ENCODE peak calls at places on chromosomes 3 and 15, in five cellular contexts. F is endothelial cell, I is stomach, V is ascending aorta, W is gastrocnemius medialis. Q is an unnamed sample.

GRCh38 chr15:23648920-23649515 is 1.4 kb upstream of the MAGEL2 start:
- DNase-seq in F (peak), I (peak), W (no peak), V (no peak), Q (no peak)

GRCh38 chr15:71800835-71801745 is 9.3 kb upstream of the NR2E3 start:
- DNase-seq in V (no peak), W (no peak), F (peak), I (peak), Q (no peak)

GRCh38 chr3:133447751-133448477 is 48.1 kb downstream of the BFSP2 start:
- DNase-seq in F (no peak), W (no peak), V (no peak), I (no peak), Q (no peak)

GRCh38 chr3:9902372-9903237 is at the start of gene IL17RE:
- DNase-seq in W (no peak), I (peak), F (no peak), V (peak), Q (no peak)

GRCh38 chr3:16477501-16477900 is 36.0 kb downstream of the RFTN1 start:
- DNase-seq in F (no peak), V (no peak), I (no peak), W (no peak), Q (no peak)

GRCh38 chr3:14962762-14963161 is 15.4 kb downstream of the NR2C2 start:
- DNase-seq in F (no peak), W (no peak), I (no peak), V (no peak), Q (no peak)

GRCh38 chr3:152257246-152258074 is 11.3 kb upstream of the MBNL1 start:
- DNase-seq in I (no peak), V (no peak), W (no peak), F (no peak), Q (no peak)

GRCh38 chr3:26623409-26624208 is 1.0 kb downstream of the LRRC3B start:
- DNase-seq in W (no peak), F (peak), I (no peak), V (no peak), Q (no peak)

GRCh38 chr3:123871946-123872345 is 12.2 kb downstream of the MYLK start:
- DNase-seq in V (no peak), I (no peak), W (no peak), F (no peak), Q (no peak)

GRCh38 chr3:48661501-48662139 is 1.1 kb downstream of the CELSR3 start:
- DNase-seq in F (peak), V (peak), I (peak), W (peak), Q (peak)

GRCh38 chr15:71559616-71560015 is 250.7 kb upstream of the NR2E3 start:
- DNase-seq in I (no peak), W (no peak), F (no peak), V (no peak), Q (no peak)

GRCh38 chr3:134378384-134378783 is 4.1 kb upstream of the AMOTL2 start:
- DNase-seq in W (no peak), I (no peak), F (no peak), V (peak), Q (peak)

GRCh38 chr3:132399054-132399929 is 18.0 kb upstream of the DNAJC13 start:
- DNase-seq in F (peak), V (no peak), I (no peak), W (no peak), Q (no peak)

GRCh38 chr3:13173186-13173585 is 100.0 kb upstream of the IQSEC1 start:
- DNase-seq in V (no peak), W (no peak), F (no peak), I (no peak), Q (no peak)

GRCh38 chr15:47506543-47507090 is 210.7 kb upstream of the SEMA6D start:
- DNase-seq in W (no peak), F (no peak), I (no peak), V (no peak), Q (no peak)

GRCh38 chr15:78149805-78150751 is 916 bp downstream of the IDH3A start:
- DNase-seq in F (no peak), W (no peak), V (no peak), I (no peak), Q (no peak)

GRCh38 chr3:183129243-183129642 is 29.9 kb upstream of the MCCC1 start:
- DNase-seq in V (no peak), W (no peak), F (no peak), I (no peak), Q (no peak)

GRCh38 chr3:142944346-142944745 is 19.1 kb downstream of the PAQR9 start:
- DNase-seq in F (no peak), I (no peak), W (no peak), V (no peak), Q (no peak)

GRCh38 chr3:122397136-122397645 is 13.2 kb downstream of the FAM162A start:
- DNase-seq in I (no peak), V (no peak), W (no peak), F (no peak), Q (no peak)

GRCh38 chr3:52851348-52851747 is 16.5 kb upstream of the MUSTN1 start:
- DNase-seq in V (no peak), I (no peak), W (no peak), F (peak), Q (no peak)

GRCh38 chr3:74824366-74824765 is 209.9 kb upstream of the CNTN3 start:
- DNase-seq in I (no peak), F (no peak), V (no peak), W (no peak), Q (no peak)

GRCh38 chr15:95277266-95277665 is 1045.9 kb downstream of the MCTP2 start:
- DNase-seq in W (no peak), I (no peak), V (no peak), F (no peak), Q (no peak)

GRCh38 chr15:81155375-81156218 is 21.5 kb downstream of the CFAP161 start:
- DNase-seq in I (peak), F (no peak), W (peak), V (peak), Q (no peak)

GRCh38 chr3:52106951-52107611 is 47.1 kb downstream of the POC1A start:
- DNase-seq in F (no peak), V (no peak), W (no peak), I (no peak), Q (no peak)

GRCh38 chr3:166526878-166527277 is 689.7 kb upstream of the BCHE start:
- DNase-seq in W (no peak), V (no peak), I (no peak), F (no peak), Q (no peak)

GRCh38 chr3:49724586-49724985 is 835 bp upstream of the GMPPB start:
- DNase-seq in I (no peak), V (no peak), F (no peak), W (no peak), Q (no peak)

GRCh38 chr3:9316881-9317341 is 45.9 kb upstream of the THUMPD3 start:
- DNase-seq in W (no peak), I (no peak), V (no peak), F (peak), Q (no peak)

GRCh38 chr15:41546846-41547786 is 3.1 kb upstream of the RPAP1 start:
- DNase-seq in W (no peak), I (no peak), V (no peak), F (no peak), Q (no peak)

GRCh38 chr3:141126661-141127343 is 75.7 kb downstream of the SPSB4 start:
- DNase-seq in W (no peak), I (no peak), V (no peak), F (no peak), Q (no peak)

GRCh38 chr15:69537085-69537484 is 84.5 kb downstream of the RPLP1 start:
- DNase-seq in W (no peak), F (no peak), I (no peak), V (no peak), Q (no peak)

GRCh38 chr3:184230603-184231528 is 1.5 kb downstream of the VWA5B2 start:
- DNase-seq in I (peak), W (no peak), F (no peak), V (no peak), Q (no peak)

GRCh38 chr3:184230081-184230602 is 757 bp downstream of the VWA5B2 start:
- DNase-seq in I (peak), F (no peak), W (no peak), V (no peak), Q (no peak)

GRCh38 chr3:184227481-184227935 is 1.9 kb upstream of the VWA5B2 start:
- DNase-seq in I (peak), W (no peak), V (no peak), F (peak), Q (no peak)

GRCh38 chr3:184228376-184229137 is 828 bp upstream of the VWA5B2 start:
- DNase-seq in I (no peak), W (no peak), V (no peak), F (no peak), Q (no peak)

DNA sequence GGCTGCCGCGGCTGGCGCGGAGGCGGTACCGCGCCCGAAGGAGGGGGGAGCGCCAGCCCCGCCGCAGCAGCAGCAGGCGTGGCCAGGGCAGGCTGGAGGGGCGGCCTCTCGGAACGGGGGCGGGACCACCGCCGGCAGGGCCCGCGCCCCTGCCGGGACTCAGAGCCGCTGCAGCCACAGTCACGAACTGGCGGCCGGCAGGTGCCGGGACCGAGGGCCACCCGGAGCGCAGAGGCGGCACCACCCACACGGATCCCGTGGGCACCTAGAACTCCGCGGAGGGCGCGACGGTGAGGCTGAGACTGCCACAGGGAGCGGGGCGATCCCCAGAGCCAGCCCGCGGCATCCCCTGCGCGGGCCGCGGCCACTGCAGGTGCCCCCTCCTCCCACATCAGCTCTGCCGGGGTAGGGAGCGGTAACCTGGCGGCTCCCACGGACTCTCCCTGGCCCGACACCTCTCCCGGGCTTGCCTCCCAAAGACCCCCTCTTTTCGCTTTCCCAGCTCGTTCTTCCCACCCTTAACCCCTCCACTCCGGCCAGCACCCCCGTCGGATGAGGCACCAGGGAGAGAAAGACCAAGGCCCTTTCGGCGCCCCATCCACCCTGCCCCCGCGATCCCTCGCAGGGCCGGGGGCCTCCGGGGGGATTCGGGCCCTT is at the start of gene VWA5B2:
- DNase-seq in F (peak), W (no peak), I (peak), V (no peak), Q (no peak)
- TF ChIP-seq CTCF in F (peak), W (peak), I (no peak), V (peak), Q (no peak)

GRCh38 chr3:185824467-185825378 is at the start of gene IGF2BP2:
- DNase-seq in W (no peak), F (peak), V (peak), I (peak), Q (peak)
- TF ChIP-seq CTCF in W (no peak), F (no peak), V (no peak), I (no peak), Q (no peak)

GRCh38 chr15:57685316-57685715 is 21.2 kb upstream of the POLR2M start:
- DNase-seq in W (no peak), V (no peak), F (no peak), I (no peak), Q (no peak)

GRCh38 chr15:57686657-57687056 is 19.9 kb upstream of the POLR2M start:
- DNase-seq in W (no peak), V (peak), I (no peak), F (no peak), Q (no peak)

GRCh38 chr15:57685719-57686118 is 20.8 kb upstream of the POLR2M start:
- DNase-seq in W (no peak), V (no peak), I (no peak), F (no peak), Q (no peak)

GRCh38 chr15:57683481-57683880 is 23.0 kb upstream of the POLR2M start:
- DNase-seq in F (no peak), I (no peak), W (no peak), V (no peak), Q (no peak)

GRCh38 chr15:57684491-57685184 is 21.9 kb upstream of the POLR2M start:
- DNase-seq in W (no peak), F (no peak), V (no peak), I (peak), Q (no peak)
- TF ChIP-seq CTCF in W (no peak), F (no peak), V (no peak), I (no peak), Q (no peak)

DNA sequence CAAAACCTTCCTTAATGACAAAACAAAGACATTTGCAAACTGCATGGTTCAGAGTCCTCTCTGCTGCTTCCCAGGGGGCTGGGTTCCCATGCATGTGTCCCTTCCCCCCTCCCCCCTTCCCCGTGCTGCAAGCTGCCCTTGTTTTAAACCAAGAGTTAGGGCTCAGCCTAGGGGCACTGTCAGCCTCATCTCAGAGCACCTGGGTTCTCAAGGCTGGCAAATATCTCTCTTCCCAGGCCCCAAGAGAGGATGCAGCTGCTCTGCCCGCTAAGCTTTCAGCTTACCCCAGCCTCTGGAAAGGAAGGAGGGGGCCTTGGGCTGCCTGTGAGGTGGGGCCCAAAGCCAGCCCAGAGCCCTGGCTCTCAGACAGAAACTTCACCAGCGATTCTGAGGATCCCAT is 67.5 kb upstream of the WNT5A start:
- DNase-seq in W (no peak), I (no peak), V (no peak), F (no peak), Q (no peak)
- TF ChIP-seq CTCF in W (no peak), I (no peak), V (no peak), F (no peak), Q (no peak)

GRCh38 chr3:57646723-57647122 is 46.2 kb downstream of the DENND6A start:
- DNase-seq in V (no peak), I (no peak), F (no peak), W (no peak), Q (no peak)
- TF ChIP-seq CTCF in V (peak), I (no peak), F (no peak), W (no peak), Q (no peak)

DNA sequence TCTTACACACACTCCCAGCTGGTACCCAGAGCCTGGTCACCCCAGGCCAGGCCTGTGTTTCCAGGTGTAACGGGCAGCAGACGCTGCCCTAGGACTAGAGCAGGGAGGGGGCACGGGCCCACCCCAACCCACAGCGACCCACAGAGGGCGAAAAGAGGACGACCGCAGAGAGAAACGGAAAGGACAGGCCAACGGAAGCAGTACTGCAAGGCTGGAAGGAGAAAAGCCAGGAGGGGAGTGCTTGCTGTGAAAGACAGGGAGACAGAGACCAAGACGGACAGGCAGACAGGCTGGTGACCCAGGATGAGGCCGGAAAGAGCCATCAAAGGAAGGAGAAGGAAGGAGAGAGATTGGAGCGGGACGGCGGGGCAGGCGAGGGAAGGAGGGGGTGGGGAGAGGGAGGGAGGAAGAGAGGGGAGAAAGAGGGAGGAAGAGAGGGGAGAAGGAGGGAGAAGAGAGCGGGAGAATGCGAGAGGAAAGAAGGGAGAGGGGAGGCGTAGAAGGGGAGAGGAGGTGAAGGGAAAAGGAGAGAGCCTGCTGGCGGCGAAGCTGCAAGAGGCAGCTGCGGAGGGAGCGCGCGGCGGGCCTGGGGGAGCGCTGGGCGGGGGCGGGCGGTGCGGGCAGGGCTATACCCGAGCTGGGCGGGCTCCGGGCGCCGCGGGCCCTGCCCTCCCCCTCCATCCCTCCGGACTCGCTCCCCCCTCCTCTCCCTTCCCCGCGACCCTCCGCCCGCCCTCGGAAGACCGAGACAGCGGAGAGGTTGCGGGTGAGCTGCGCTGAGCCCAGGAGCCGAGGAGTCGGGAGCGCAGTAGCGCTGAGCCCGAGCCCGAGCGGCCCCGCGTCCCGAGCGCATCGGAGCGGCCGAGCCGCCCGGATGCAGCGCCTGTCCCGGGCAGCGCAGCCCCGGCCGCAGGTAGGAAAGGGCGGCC is at the start of gene SLC6A1:
- DNase-seq in W (no peak), I (no peak), V (no peak), F (peak), Q (no peak)
- TF ChIP-seq CTCF in W (no peak), I (no peak), V (no peak), F (no peak), Q (no peak)

DNA sequence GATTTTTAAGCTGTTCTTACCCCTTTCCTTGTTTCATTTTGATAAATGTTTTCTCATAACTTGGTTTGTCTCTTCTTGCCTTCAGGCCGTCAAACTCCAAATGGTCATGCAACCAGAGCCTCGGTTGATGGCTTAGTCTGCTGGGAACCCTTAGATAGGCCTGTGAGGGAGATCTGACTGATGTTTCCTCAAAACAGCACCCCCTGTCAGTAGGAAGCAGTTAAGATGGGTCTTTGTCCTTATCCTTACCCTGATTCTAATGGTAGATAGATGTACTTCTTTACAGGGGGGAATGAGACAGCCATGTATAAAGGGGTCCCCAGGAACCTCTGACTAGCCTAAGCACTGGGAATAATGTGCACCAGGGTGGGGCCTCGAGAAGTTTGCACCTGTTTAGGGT is 16.3 kb upstream of the OR5H1 start:
- DNase-seq in F (no peak), V (no peak), W (no peak), I (no peak), Q (no peak)
- TF ChIP-seq CTCF in F (no peak), V (no peak), W (no peak), I (no peak), Q (no peak)

GRCh38 chr3:147391726-147392082 is 14.6 kb downstream of the ZIC4 start:
- DNase-seq in F (no peak), I (no peak), V (no peak), W (no peak), Q (no peak)

GRCh38 chr3:147394168-147394941 is 12.0 kb downstream of the ZIC4 start:
- DNase-seq in W (no peak), I (no peak), V (no peak), F (no peak), Q (no peak)

GRCh38 chr3:147393261-147393964 is 12.9 kb downstream of the ZIC4 start:
- DNase-seq in V (no peak), I (no peak), W (peak), F (peak), Q (no peak)

GRCh38 chr3:147390589-147391569 is 15.5 kb downstream of the ZIC4 start:
- DNase-seq in I (no peak), V (no peak), W (no peak), F (no peak), Q (no peak)

GRCh38 chr3:147392083-147392916 is 14.0 kb downstream of the ZIC4 start:
- DNase-seq in V (no peak), F (peak), I (no peak), W (peak), Q (no peak)
- TF ChIP-seq CTCF in V (no peak), F (no peak), I (no peak), W (peak), Q (no peak)

GRCh38 chr15:57298843-57299550 is 77.3 kb upstream of the CGNL1 start:
- DNase-seq in F (no peak), W (no peak), V (peak), I (no peak), Q (no peak)

GRCh38 chr15:57301307-57301706 is 75.0 kb upstream of the CGNL1 start:
- DNase-seq in V (peak), F (no peak), I (no peak), W (no peak), Q (no peak)

GRCh38 chr15:57305009-57305408 is 71.3 kb upstream of the CGNL1 start:
- DNase-seq in V (peak), I (no peak), F (no peak), W (no peak), Q (no peak)

GRCh38 chr15:57306305-57306943 is 69.9 kb upstream of the CGNL1 start:
- DNase-seq in I (peak), V (peak), W (peak), F (peak), Q (peak)

DNA sequence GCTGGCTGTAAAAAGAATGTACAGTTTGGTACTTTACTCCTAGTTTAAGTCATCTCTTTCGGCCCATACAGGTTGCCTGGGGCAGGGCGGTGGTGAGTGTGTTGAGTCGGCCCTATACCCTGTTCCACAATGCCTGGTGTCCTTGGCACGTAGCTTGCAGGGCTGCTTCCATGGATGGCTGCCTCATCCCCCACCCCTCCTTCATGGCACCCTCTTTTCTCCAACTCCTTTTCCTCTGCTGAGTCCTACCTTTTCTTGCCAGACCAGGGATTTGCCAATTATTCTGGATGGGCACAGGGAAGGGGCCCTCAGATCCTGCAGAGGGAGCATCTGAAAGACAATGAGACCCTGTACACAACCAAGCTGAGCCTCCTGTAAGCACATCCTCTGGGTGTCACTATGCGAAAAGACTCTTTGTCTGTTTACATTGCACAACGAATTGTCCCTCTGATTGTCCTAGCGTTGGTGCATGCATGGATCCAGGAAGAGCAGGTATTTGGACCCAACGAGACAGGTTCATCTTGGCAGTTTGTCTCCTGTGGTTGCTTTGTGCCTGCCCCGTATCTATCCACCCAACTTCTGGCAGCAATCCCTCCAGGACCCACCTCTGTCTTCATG is 73.6 kb upstream of the CGNL1 start:
- DNase-seq in V (peak), W (no peak), I (no peak), F (no peak), Q (no peak)
- TF ChIP-seq CTCF in V (no peak), W (no peak), I (no peak), F (no peak), Q (no peak)